ENCODE peak calls at places on chromosomes 1 and 21, in four cellular contexts. X, C, O and D are unnamed samples.

GRCh38 chr1:226417350-226417749 is 9.5 kb upstream of the PARP1 start:
- DNase-seq in X (no peak), C (no peak), O (no peak), D (no peak)

GRCh38 chr1:194535369-194535768 is 1349.0 kb upstream of the B3GALT2 start:
- DNase-seq in X (no peak), C (no peak), O (no peak), D (no peak)

GRCh38 chr1:30462826-30463425 is 260.5 kb downstream of the MATN1 start:
- DNase-seq in X (no peak), C (no peak), O (no peak), D (no peak)

GRCh38 chr1:46166521-46167462 is 8.1 kb upstream of the TSPAN1 start:
- DNase-seq in X (no peak), C (no peak), O (peak; percentile 66), D (no peak)

GRCh38 chr1:3680488-3681230 is 28.3 kb downstream of the TP73 start:
- DNase-seq in X (no peak), C (no peak), O (no peak), D (no peak)

GRCh38 chr1:76595024-76595423 is 272.3 kb upstream of the ST6GALNAC5 start:
- DNase-seq in X (no peak), C (no peak), O (no peak), D (no peak)

GRCh38 chr1:19547814-19548213 is 62.5 kb upstream of the CAPZB start:
- DNase-seq in X (no peak), C (no peak), O (no peak), D (no peak)

GRCh38 chr1:64757213-64757612 is 12.3 kb downstream of the RAVER2 start:
- DNase-seq in X (no peak), C (no peak), O (no peak), D (no peak)

GRCh38 chr1:25543425-25544242 is at the start of gene LDLRAP1:
- DNase-seq in X (peak; percentile 69), C (peak; percentile 73), O (peak; percentile 96), D (peak; percentile 87)

GRCh38 chr1:27357281-27358037 is 9.3 kb downstream of the MAP3K6 start:
- DNase-seq in X (peak; percentile 67), C (peak; percentile 35), O (peak; percentile 97), D (peak; percentile 84)

GRCh38 chr1:20168547-20169491 is 17.1 kb upstream of the UBXN10 start:
- DNase-seq in X (no peak), C (no peak), O (no peak), D (no peak)

GRCh38 chr1:29878501-29878900 is 642.2 kb downstream of the PTPRU start:
- DNase-seq in X (no peak), C (no peak), O (no peak), D (no peak)

GRCh38 chr1:187958207-187958606 is 1129.5 kb downstream of the PLA2G4A start:
- DNase-seq in X (no peak), C (no peak), O (no peak), D (no peak)

GRCh38 chr1:179883739-179884138 is 1.7 kb downstream of the TOR1AIP1 start:
- DNase-seq in X (no peak), C (no peak), O (peak; percentile 63), D (no peak)

GRCh38 chr1:33382651-33383415 is 48.1 kb downstream of the PHC2 start:
- DNase-seq in X (no peak), C (no peak), O (no peak), D (no peak)

GRCh38 chr1:181335631-181336030 is 147.7 kb upstream of the CACNA1E start:
- DNase-seq in X (no peak), C (no peak), O (no peak), D (no peak)

GRCh38 chr1:192974701-192975100 is 84.5 kb downstream of the UCHL5 start:
- DNase-seq in X (no peak), C (peak; percentile 34), O (no peak), D (no peak)

GRCh38 chr21:36288651-36289243 is 31.2 kb upstream of the MORC3 start:
- DNase-seq in X (no peak), C (no peak), O (no peak), D (no peak)

GRCh38 chr1:8303141-8303540 is 14.8 kb upstream of the SLC45A1 start:
- DNase-seq in X (no peak), C (peak; percentile 54), O (no peak), D (no peak)

GRCh38 chr1:39387452-39387851 is 104.0 kb upstream of the BMP8A start:
- DNase-seq in X (no peak), C (peak; percentile 90), O (no peak), D (no peak)

GRCh38 chr1:25700626-25701025 is 84.0 kb downstream of the MAN1C1 start:
- DNase-seq in X (peak; percentile 28), C (no peak), O (no peak), D (no peak)

GRCh38 chr1:205920159-205920558 is 23.1 kb downstream of the SLC26A9 start:
- DNase-seq in X (no peak), C (no peak), O (no peak), D (no peak)

GRCh38 chr1:41448831-41449230 is 35.7 kb downstream of the EDN2 start:
- DNase-seq in X (no peak), C (no peak), O (no peak), D (no peak)

GRCh38 chr1:238336531-238336930 is 445.8 kb upstream of the ZP4 start:
- DNase-seq in X (no peak), C (no peak), O (no peak), D (no peak)

GRCh38 chr1:223129229-223129851 is 13.7 kb downstream of the TLR5 start:
- DNase-seq in X (peak; percentile 87), C (peak; percentile 26), O (peak; percentile 80), D (peak; percentile 84)

GRCh38 chr21:43866659-43867331 is 1.8 kb downstream of the AGPAT3 start:
- DNase-seq in X (no peak), C (no peak), O (peak; percentile 84), D (no peak)

GRCh38 chr1:56434659-56435202 is 144.6 kb downstream of the PLPP3 start:
- DNase-seq in X (no peak), C (no peak), O (no peak), D (no peak)

GRCh38 chr21:43025636-43026180 is 49.9 kb downstream of the CBS start:
- DNase-seq in X (no peak), C (peak; percentile 43), O (no peak), D (no peak)

GRCh38 chr1:92859400-92860039 is 27.7 kb downstream of the RPL5 start:
- DNase-seq in X (no peak), C (no peak), O (no peak), D (no peak)

DNA sequence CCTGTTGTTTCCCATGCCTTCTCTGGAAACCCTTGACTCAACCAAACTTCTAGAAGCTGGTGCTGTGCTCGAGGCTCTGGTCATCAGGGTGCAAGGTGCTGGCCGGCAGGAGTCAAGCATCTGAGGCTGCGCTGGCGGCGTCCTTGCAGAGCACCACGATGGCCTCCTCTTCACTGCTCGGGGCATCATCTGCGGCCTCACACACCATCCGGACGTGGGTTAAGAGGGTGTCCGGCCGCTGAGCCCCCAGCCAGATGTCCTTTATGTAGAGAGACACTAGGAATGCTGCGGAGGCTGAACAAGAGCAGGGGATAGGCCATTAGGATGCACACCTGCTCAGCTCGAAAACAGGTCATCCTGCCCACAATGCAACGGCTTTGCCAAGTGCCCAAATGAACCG is 16.2 kb downstream of the MRAP start:
- DNase-seq in X (no peak), C (no peak), O (no peak), D (no peak)
- TF ChIP-seq CTCF in X (no peak), C (no peak), O (no peak), D (no peak)

GRCh38 chr1:77802026-77802425 is 22.6 kb downstream of the MIGA1 start:
- DNase-seq in X (no peak), C (no peak), O (no peak), D (no peak)

GRCh38 chr1:77797991-77798390 is 18.5 kb downstream of the MIGA1 start:
- DNase-seq in X (no peak), C (no peak), O (no peak), D (no peak)

GRCh38 chr1:77794550-77794949 is 15.1 kb downstream of the MIGA1 start:
- DNase-seq in X (no peak), C (no peak), O (no peak), D (no peak)

DNA sequence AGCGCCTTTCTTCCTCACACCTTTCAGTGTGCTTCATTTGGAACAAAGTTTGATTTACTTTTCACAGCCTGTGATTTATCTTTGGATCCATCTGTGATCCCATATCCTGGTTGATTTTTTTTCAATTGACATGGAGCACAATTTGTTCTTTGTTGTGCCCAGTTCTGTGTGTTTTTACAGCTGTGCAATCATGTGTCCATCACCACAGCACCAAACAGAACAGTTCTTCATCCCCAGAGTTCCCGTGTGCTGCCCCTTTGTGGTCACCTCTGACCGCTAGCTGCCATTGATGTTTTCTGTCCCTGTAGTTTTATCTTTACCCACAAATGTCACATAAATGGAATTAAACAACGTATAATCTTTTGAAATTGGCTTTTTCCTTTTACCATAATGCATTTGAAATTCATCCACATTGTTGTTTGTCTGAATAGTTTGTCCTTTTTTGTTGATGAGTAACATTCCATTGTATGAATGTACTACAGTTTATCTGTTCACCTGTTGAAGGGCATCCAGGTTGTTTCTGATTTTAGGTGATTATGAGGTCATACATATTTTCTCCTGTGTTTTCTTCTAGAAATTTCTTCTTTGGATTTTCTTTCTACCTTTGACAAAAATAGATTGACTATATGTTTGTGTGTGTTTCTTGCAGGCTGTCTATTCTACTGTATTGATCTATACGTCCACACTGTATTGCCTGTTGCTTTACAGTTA is 17.4 kb downstream of the MIGA1 start:
- DNase-seq in X (no peak), C (no peak), O (no peak), D (no peak)
- TF ChIP-seq CTCF in X (no peak), C (no peak), O (no peak), D (no peak)

GRCh38 chr1:12372761-12373160 is 142.9 kb downstream of the VPS13D start:
- DNase-seq in X (no peak), C (no peak), O (no peak), D (no peak)

GRCh38 chr1:12371053-12371452 is 141.2 kb downstream of the VPS13D start:
- DNase-seq in X (no peak), C (no peak), O (no peak), D (no peak)

GRCh38 chr1:12372180-12372579 is 142.3 kb downstream of the VPS13D start:
- DNase-seq in X (no peak), C (no peak), O (no peak), D (no peak)

GRCh38 chr1:12380316-12381249 is 150.8 kb downstream of the VPS13D start:
- DNase-seq in X (no peak), C (no peak), O (no peak), D (no peak)

DNA sequence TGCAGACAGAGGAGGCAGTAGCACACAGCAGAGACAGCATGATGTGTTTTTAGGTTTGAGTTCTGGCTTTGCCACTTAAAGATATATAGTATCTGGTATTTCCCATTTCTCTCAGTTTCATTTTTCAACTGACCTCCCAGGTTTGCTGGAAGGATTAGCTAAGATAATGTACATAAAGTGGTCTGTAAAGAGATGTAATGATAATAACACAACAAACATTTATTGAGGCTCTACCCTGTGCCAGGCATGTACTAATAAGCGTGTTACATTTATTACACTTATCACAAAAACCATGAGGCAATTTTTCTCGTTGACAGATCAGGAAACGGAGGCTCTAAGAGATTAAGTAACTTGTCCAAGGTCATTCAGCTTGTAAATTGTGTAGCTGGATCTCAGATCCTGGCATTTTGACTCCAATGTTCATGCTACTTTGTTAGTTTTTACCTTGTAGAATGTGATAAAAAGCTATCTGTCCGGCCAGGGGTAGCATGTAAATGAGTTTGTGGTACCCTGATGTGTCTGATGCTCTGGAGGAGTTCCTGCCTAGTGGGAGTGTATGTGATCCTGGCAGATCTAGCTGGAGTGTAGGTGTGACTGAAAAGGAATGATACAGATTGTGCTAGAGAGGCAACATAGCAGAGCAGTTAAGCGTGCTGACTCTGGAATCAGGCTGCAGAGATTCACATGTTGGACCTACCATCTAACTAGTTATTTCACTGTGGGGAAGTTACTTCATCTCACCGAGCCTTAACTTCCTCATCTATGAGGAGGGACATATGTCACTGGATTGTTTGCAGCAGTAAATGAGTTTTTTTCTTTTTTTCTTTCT is 146.6 kb downstream of the VPS13D start:
- DNase-seq in X (no peak), C (no peak), O (no peak), D (no peak)
- TF ChIP-seq CTCF in X (no peak), C (no peak), O (no peak), D (no peak)

GRCh38 chr1:227899820-227900449 is 47.8 kb downstream of the WNT9A start:
- DNase-seq in X (no peak), C (no peak), O (no peak), D (peak; percentile 56)
- TF ChIP-seq CTCF in X (no peak), C (no peak), O (no peak), D (no peak)